ENCODE peak calls at places on chromosome 5, in six cellular contexts. V is T-helper 2 cell, T is GM04503, P is Caco-2, X is putamen, J is head of caudate nucleus. I is an unnamed sample.

GRCh38 chr5:142782976-142783539 is 12.9 kb downstream of the ARHGAP26 start:
- DNase-seq in X (no peak), P (no peak), T (no peak), V (no peak), J (no peak), I (no peak)

GRCh38 chr5:116559673-116560164 is 14.9 kb downstream of the SEMA6A start:
- DNase-seq in X (no peak), P (no peak), V (no peak), T (no peak), J (no peak), I (no peak)

GRCh38 chr5:5886812-5887486 is 464.5 kb downstream of the ICE1 start:
- DNase-seq in V (no peak), P (no peak), J (no peak), T (no peak), X (no peak), I (peak)

GRCh38 chr5:143481697-143482531 is 78.4 kb upstream of the NR3C1 start:
- DNase-seq in T (no peak), P (no peak), J (no peak), V (no peak), X (no peak), I (no peak)

GRCh38 chr5:56200856-56201638 is 32.1 kb downstream of the ANKRD55 start:
- DNase-seq in J (peak), V (peak), P (peak), T (no peak), X (peak), I (peak)

GRCh38 chr5:74648835-74649286 is 8.3 kb upstream of the ENC1 start:
- DNase-seq in P (no peak), X (peak), J (no peak), T (no peak), V (no peak), I (peak)

GRCh38 chr5:109961755-109962154 is 272.0 kb downstream of the MAN2A1 start:
- DNase-seq in P (no peak), V (no peak), X (peak), J (no peak), T (no peak), I (no peak)

GRCh38 chr5:112346411-112347044 is 72.5 kb downstream of the EPB41L4A start:
- DNase-seq in X (no peak), J (no peak), V (no peak), T (no peak), P (no peak), I (no peak)

GRCh38 chr5:17991775-17992174 is 357.5 kb downstream of the TAF11L14 start:
- DNase-seq in P (no peak), X (no peak), V (no peak), J (no peak), T (no peak), I (no peak)

GRCh38 chr5:138370537-138370936 is 18.1 kb downstream of the KDM3B start:
- DNase-seq in J (no peak), V (no peak), T (no peak), X (no peak), P (no peak), I (no peak)

GRCh38 chr5:122154910-122155309 is 25.6 kb downstream of the ZNF474 start:
- DNase-seq in J (no peak), X (no peak), P (no peak), T (peak), V (no peak), I (no peak)

GRCh38 chr5:169650701-169651331 is 13.7 kb downstream of the DOCK2 start:
- DNase-seq in P (no peak), V (no peak), X (no peak), J (no peak), T (no peak), I (no peak)

GRCh38 chr5:165559645-165560044 is 2054.2 kb downstream of the MAT2B start:
- DNase-seq in J (no peak), X (no peak), V (no peak), P (no peak), T (no peak), I (no peak)

I was measured in HuH-7.